ENCODE peak calls at places on chromosomes 2 and 18, in four cellular contexts. K is hypothalamus; J is activated CD4-positive, CD25-positive, alpha-beta regulatory T cell; C is A549. S is an unnamed sample.

GRCh38 chr2:96091711-96092579 is 24.4 kb downstream of the ADRA2B start:
- DNase-seq in K (no peak), J (no peak), C (no peak), S (no peak)

GRCh38 chr2:71545572-71546274 is 92.4 kb downstream of the DYSF start:
- DNase-seq in K (peak), J (no peak), C (peak), S (peak)

GRCh38 chr2:42614838-42615237 is 46.4 kb downstream of the MTA3 start:
- DNase-seq in K (no peak), J (no peak), C (peak), S (no peak)

GRCh38 chr2:63369146-63369545 is 219.1 kb downstream of the WDPCP start:
- DNase-seq in K (no peak), J (no peak), C (no peak), S (no peak)

GRCh38 chr2:64908406-64908805 is 80.8 kb upstream of the SLC1A4 start:
- DNase-seq in K (no peak), J (no peak), C (no peak), S (no peak)

GRCh38 chr18:7566587-7567486 is at the start of gene PTPRM:
- DNase-seq in K (peak), J (no peak), C (peak), S (peak)

GRCh38 chr2:205477016-205477705 is 205.1 kb upstream of the NRP2 start:
- DNase-seq in K (no peak), J (no peak), C (peak), S (no peak)

GRCh38 chr2:30492185-30492584 is 45.1 kb downstream of the LCLAT1 start:
- DNase-seq in K (no peak), J (no peak), C (no peak), S (no peak)

GRCh38 chr2:208356846-208357574 is 49.6 kb upstream of the PTH2R start:
- DNase-seq in K (no peak), J (no peak), C (no peak), S (no peak)

GRCh38 chr2:149018971-149019370 is 19.5 kb upstream of the LYPD6B start:
- DNase-seq in K (no peak), J (no peak), C (no peak), S (no peak)

GRCh38 chr2:120855855-120856405 is 120.3 kb downstream of the GLI2 start:
- DNase-seq in K (no peak), J (no peak), C (no peak), S (no peak)

GRCh38 chr2:134692461-134692860 is 26.3 kb downstream of the TMEM163 start:
- DNase-seq in K (no peak), J (no peak), C (peak), S (no peak)

GRCh38 chr2:241087420-241088268 is 14.4 kb downstream of the MTERF4 start:
- DNase-seq in K (no peak), J (no peak), C (no peak), S (peak)

GRCh38 chr2:23327897-23328296 is 57.1 kb upstream of the KLHL29 start:
- DNase-seq in K (no peak), J (no peak), C (no peak), S (no peak)

GRCh38 chr2:172357442-172357841 is 69.9 kb upstream of the ITGA6 start:
- DNase-seq in K (no peak), J (no peak), C (no peak), S (no peak)

GRCh38 chr2:80506563-80506962 is 202.0 kb upstream of the LRRTM1 start:
- DNase-seq in K (no peak), J (no peak), C (no peak), S (no peak)

GRCh38 chr2:157838442-157839161 is 37.5 kb downstream of the ACVR1 start:
- DNase-seq in K (no peak), J (no peak), C (peak), S (no peak)

GRCh38 chr18:70457223-70457622 is 168.4 kb downstream of the SOCS6 start:
- DNase-seq in K (no peak), J (no peak), C (no peak), S (no peak)

GRCh38 chr2:233178994-233179847 is 72.3 kb upstream of the ATG16L1 start:
- DNase-seq in K (no peak), J (no peak), C (no peak), S (no peak)

GRCh38 chr2:40364143-40364903 is 87.6 kb downstream of the SLC8A1 start:
- DNase-seq in K (no peak), J (no peak), C (peak), S (no peak)

GRCh38 chr18:9914584-9915290 is 921 bp downstream of the VAPA start:
- DNase-seq in K (peak), J (peak), C (peak), S (peak)

S was measured in GM10248.